ENCODE peak calls at places on chromosomes 3 and 15, in four cellular contexts. W is WTC11, Q is HepG2, J is K562. G is an unnamed sample.
A peak's percentile ranks its signal among the peaks of the same experiment; 100 is the strongest.

GRCh38 chr15:46461416-46461815 is 826.6 kb downstream of the SQOR start:
- DNase-seq in W (no peak), Q (peak; percentile 3), J (no peak), G (no peak)

GRCh38 chr15:95464091-95464888 is 866.2 kb upstream of the NR2F2 start:
- DNase-seq in Q (no peak), J (no peak), W (peak; percentile 12), G (no peak)

GRCh38 chr15:85396554-85396953 is 16.2 kb downstream of the AKAP13 start:
- DNase-seq in J (no peak), Q (no peak), W (no peak), G (no peak)

GRCh38 chr3:43863966-43864933 is 173.5 kb downstream of the ABHD5 start:
- DNase-seq in W (no peak), Q (no peak), J (no peak), G (no peak)

GRCh38 chr3:13879102-13879945 is 547 bp downstream of the WNT7A start:
- DNase-seq in J (no peak), Q (no peak), W (peak; percentile 44), G (no peak)

GRCh38 chr15:66292261-66293084 is 895 bp upstream of the DIS3L start:
- DNase-seq in W (no peak), Q (no peak), J (peak; percentile 33), G (no peak)

GRCh38 chr15:63057454-63058335 is 15.1 kb downstream of the TPM1 start:
- DNase-seq in W (no peak), J (no peak), Q (no peak), G (no peak)

GRCh38 chr3:37026851-37027250 is 33.5 kb downstream of the MLH1 start:
- DNase-seq in Q (no peak), W (no peak), J (no peak), G (no peak)

GRCh38 chr3:129602309-129602708 is 4.2 kb downstream of the PLXND1 start:
- DNase-seq in J (no peak), W (peak; percentile 53), Q (no peak), G (no peak)

GRCh38 chr3:171804618-171805389 is 5.5 kb downstream of the PLD1 start:
- DNase-seq in Q (no peak), W (no peak), J (no peak), G (no peak)

GRCh38 chr15:31069360-31070000 is 32.0 kb downstream of the TRPM1 start:
- DNase-seq in W (no peak), Q (peak; percentile 11), J (no peak), G (no peak)

GRCh38 chr15:58951388-58952060 is 18.0 kb upstream of the SLTM start:
- DNase-seq in Q (no peak), J (no peak), W (no peak), G (no peak)

GRCh38 chr15:99906356-99906755 is 173.1 kb upstream of the LYSMD4 start:
- DNase-seq in W (no peak), J (no peak), Q (no peak), G (no peak)

GRCh38 chr3:146528954-146529353 is 15.5 kb downstream of the PLSCR1 start:
- DNase-seq in J (no peak), W (no peak), Q (no peak), G (no peak)

GRCh38 chr3:153173758-153174516 is 11.9 kb downstream of the RAP2B start:
- DNase-seq in W (peak; percentile 16), Q (peak; percentile 39), J (no peak), G (no peak)

GRCh38 chr15:94451461-94451860 is 220.1 kb downstream of the MCTP2 start:
- DNase-seq in W (no peak), J (no peak), Q (no peak), G (no peak)

GRCh38 chr3:116667791-116668190 is 41.8 kb upstream of the TUSC7 start:
- DNase-seq in Q (no peak), W (no peak), J (no peak), G (no peak)

GRCh38 chr15:64009798-64010241 is 36.5 kb downstream of the DAPK2 start:
- DNase-seq in W (no peak), Q (no peak), J (no peak), G (peak; percentile 84)

GRCh38 chr15:63136742-63137141 is 15.1 kb downstream of the LACTB start:
- DNase-seq in W (no peak), Q (no peak), J (no peak), G (no peak)

GRCh38 chr3:86954226-86954625 is 36.7 kb downstream of the VGLL3 start:
- DNase-seq in W (no peak), Q (no peak), J (no peak), G (no peak)

GRCh38 chr3:138493804-138494606 is 59.6 kb downstream of the ESYT3 start:
- DNase-seq in W (no peak), Q (no peak), J (no peak), G (no peak)

GRCh38 chr15:22831473-22831872 is 7.0 kb upstream of the NIPA2 start:
- DNase-seq in W (no peak), Q (no peak), J (no peak), G (no peak)

GRCh38 chr15:31577103-31577502 is 250.5 kb downstream of the KLF13 start:
- DNase-seq in J (no peak), Q (no peak), W (no peak), G (no peak)

GRCh38 chr3:44065311-44065710 is 176.4 kb upstream of the TOPAZ1 start:
- DNase-seq in W (no peak), Q (no peak), J (no peak), G (no peak)

GRCh38 chr15:99135194-99135593 is 30.3 kb downstream of the SYNM start:
- DNase-seq in J (no peak), Q (peak; percentile 61), W (no peak), G (peak; percentile 12)

GRCh38 chr3:111923095-111923771 is 55.6 kb upstream of the ABHD10 start:
- DNase-seq in J (no peak), Q (no peak), W (no peak), G (no peak)
- TF ChIP-seq ETV6 in J (no peak), Q (no peak), W (no peak), G (no peak)

GRCh38 chr3:123706871-123707270 is 122.0 kb upstream of the HACD2 start:
- DNase-seq in Q (no peak), J (no peak), W (no peak), G (no peak)

GRCh38 chr3:123705886-123706285 is 121.0 kb upstream of the HACD2 start:
- DNase-seq in J (no peak), Q (no peak), W (no peak), G (no peak)

GRCh38 chr3:123712077-123712860 is 127.4 kb upstream of the HACD2 start:
- DNase-seq in J (no peak), Q (no peak), W (peak; percentile 23), G (no peak)

GRCh38 chr3:123711356-123711755 is 126.5 kb upstream of the HACD2 start:
- DNase-seq in J (no peak), W (no peak), Q (no peak), G (no peak)

DNA sequence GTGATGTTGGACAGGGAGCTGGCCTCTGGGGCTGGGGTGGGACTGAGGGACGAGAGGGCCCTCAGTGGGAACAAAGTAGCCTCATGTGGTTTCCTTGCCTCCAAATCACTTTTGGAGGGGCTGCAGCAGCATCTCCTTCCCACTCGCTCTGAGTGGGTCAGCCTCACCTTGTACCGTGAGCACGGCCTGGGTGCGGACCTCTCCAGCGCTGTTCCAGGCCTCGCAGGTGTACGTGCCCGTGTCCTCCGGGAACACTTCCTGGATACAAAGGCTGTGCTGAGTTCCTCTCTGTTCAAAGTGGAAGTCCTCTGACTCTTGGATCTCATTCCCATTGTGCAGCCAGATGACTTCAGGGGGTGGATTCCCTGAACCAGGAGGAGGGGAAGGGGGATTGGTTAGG is 123.7 kb upstream of the HACD2 start:
- DNase-seq in J (no peak), Q (no peak), W (no peak), G (no peak)
- TF ChIP-seq ETV6 in J (no peak), Q (no peak), W (no peak), G (no peak)

GRCh38 chr3:71725279-71725991 is at the start of gene EIF4E3:
- DNase-seq in J (peak; percentile 83), Q (no peak), W (peak; percentile 52), G (no peak)

GRCh38 chr3:71724171-71724453 is 1.1 kb downstream of the EIF4E3 start:
- DNase-seq in J (no peak), W (no peak), Q (no peak), G (no peak)

GRCh38 chr3:71726106-71726505 is 904 bp upstream of the EIF4E3 start:
- DNase-seq in J (no peak), W (no peak), Q (no peak), G (no peak)

GRCh38 chr3:71723452-71724170 is 1.6 kb downstream of the EIF4E3 start:
- DNase-seq in J (no peak), W (no peak), Q (no peak), G (no peak)

GRCh38 chr3:71724584-71725278 is 471 bp downstream of the EIF4E3 start:
- DNase-seq in Q (no peak), J (no peak), W (peak; percentile 44), G (no peak)
- TF ChIP-seq ETV6 in Q (no peak), J (no peak), W (peak; percentile 23), G (no peak)

DNA sequence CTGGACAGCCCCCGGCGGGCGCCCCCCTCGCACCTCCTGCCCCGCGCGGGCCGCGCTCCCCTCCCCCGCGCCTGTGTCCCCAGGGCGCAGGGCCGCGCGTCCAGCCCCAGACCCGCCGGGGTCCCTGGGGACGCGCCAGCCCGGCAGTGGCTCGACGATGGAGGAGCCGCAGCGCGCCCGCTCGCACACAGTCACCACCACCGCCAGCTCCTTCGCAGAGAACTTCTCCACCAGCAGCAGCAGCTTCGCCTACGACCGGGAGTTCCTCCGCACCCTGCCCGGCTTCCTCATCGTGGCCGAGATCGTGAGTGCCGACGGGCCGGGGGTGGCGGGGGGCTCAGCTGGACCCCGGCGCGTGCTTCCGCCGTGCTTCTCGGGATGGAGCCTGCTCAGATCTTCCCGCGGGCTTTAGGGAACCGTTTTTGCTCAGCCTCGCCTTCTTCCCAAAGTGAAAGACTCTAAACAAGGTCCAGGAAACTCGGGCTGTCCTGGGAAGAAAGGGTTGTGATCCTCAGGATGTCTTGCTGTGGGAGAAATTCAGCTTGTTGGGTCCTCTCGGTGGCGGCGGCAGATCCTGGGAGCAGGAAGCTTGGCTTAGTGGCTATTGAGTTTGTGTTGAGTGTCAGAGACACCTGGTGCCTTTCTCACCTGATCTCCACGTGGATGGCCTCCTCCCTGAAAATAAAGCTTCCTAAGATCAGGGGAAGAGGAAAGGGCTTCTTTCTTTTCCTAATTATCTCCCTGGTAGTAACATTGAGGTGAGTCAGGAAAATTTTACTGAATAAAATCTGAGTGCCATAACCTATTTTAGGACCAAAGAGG is 547 bp downstream of the CMTM8 start:
- DNase-seq in J (no peak), W (peak; percentile 49), Q (no peak), G (no peak)
- TF ChIP-seq ETV6 in J (no peak), W (no peak), Q (no peak), G (no peak)

DNA sequence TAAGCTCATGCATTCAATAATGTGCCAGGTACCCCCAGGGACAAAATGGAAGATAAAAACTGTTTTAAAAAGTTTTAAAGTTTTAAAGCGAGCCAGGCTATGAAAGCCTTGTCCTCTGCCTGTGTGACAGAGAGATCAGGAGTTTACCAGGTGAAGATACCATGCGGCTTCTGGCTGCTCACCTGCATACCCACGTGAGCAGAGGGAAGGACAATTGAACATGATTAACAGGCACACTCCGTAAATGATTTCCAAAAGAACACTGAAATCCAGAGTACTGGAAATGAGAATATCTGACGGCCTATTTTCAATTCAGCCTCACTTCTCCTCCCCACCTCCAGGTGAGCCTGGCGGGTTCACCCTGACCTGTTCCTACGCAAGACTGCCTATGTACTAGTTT is 42.1 kb downstream of the CCDC191 start:
- DNase-seq in W (no peak), Q (no peak), J (no peak), G (no peak)
- TF ChIP-seq ETV6 in W (no peak), Q (no peak), J (no peak), G (no peak)